ENCODE peak calls at places on chromosomes 7 and 10, in four cellular contexts. K is GM12878, E is uterus, V is NB4. H is an unnamed sample.

GRCh38 chr7:112669306-112669705 is 120.9 kb downstream of the TMEM168 start:
- DNase-seq in V (no peak), E (no peak), K (no peak), H (no peak)

GRCh38 chr7:7517661-7518236 is 17.9 kb downstream of the COL28A1 start:
- DNase-seq in K (no peak), V (no peak), E (no peak), H (no peak)

GRCh38 chr10:49649294-49649693 is 30.2 kb upstream of the C10orf53 start:
- DNase-seq in E (no peak), V (peak), K (no peak), H (no peak)

GRCh38 chr7:3738964-3739363 is 437.9 kb downstream of the SDK1 start:
- DNase-seq in K (no peak), V (no peak), E (no peak), H (no peak)

GRCh38 chr10:88949912-88950664 is 2.5 kb downstream of the ACTA2 start:
- DNase-seq in K (no peak), V (peak), E (no peak), H (no peak)

GRCh38 chr10:13536674-13537366 is 8.0 kb upstream of the BEND7 start:
- DNase-seq in K (peak), E (peak), V (peak), H (no peak)

GRCh38 chr7:141366098-141366621 is 185.1 kb upstream of the AGK start:
- DNase-seq in E (no peak), K (no peak), V (no peak), H (no peak)

GRCh38 chr10:67849331-67850011 is 11.5 kb upstream of the DNAJC12 start:
- DNase-seq in E (peak), K (peak), V (peak), H (peak)

GRCh38 chr10:598415-599170 is 90.9 kb downstream of the DIP2C start:
- DNase-seq in E (no peak), V (peak), K (no peak), H (no peak)

GRCh38 chr7:40673285-40673684 is 538.5 kb downstream of the SUGCT start:
- DNase-seq in E (no peak), K (no peak), V (peak), H (no peak)

GRCh38 chr10:108862691-108863350 is 1060.5 kb downstream of the XPNPEP1 start:
- DNase-seq in E (no peak), V (no peak), K (no peak), H (no peak)

GRCh38 chr7:46993396-46993795 is 588.5 kb downstream of the TNS3 start:
- DNase-seq in V (no peak), E (peak), K (no peak), H (no peak)

GRCh38 chr7:76281706-76282343 is 20.6 kb upstream of the HSPB1 start:
- DNase-seq in K (no peak), E (no peak), V (no peak), H (no peak)

GRCh38 chr10:71713135-71714040 is 6.2 kb downstream of the C10orf105 start:
- DNase-seq in E (peak), V (peak), K (no peak), H (peak)

GRCh38 chr10:19651549-19651948 is 164.7 kb upstream of the PLXDC2 start:
- DNase-seq in E (no peak), V (no peak), K (no peak), H (no peak)

GRCh38 chr10:11687779-11688447 is 54.3 kb upstream of the ECHDC3 start:
- DNase-seq in V (no peak), K (no peak), E (no peak), H (no peak)

GRCh38 chr7:108499575-108499974 is 26.4 kb downstream of the PNPLA8 start:
- DNase-seq in E (no peak), V (no peak), K (no peak), H (no peak)

GRCh38 chr7:51374936-51375335 is 58.3 kb upstream of the COBL start:
- DNase-seq in V (no peak), E (no peak), K (no peak), H (no peak)

GRCh38 chr7:31002256-31002655 is 38.5 kb downstream of the GHRHR start:
- DNase-seq in V (no peak), K (no peak), E (no peak), H (no peak)

GRCh38 chr7:117873056-117873932 is at the start of gene CTTNBP2:
- DNase-seq in K (no peak), V (no peak), E (peak), H (peak)

GRCh38 chr10:64093946-64094560 is 572.9 kb downstream of the REEP3 start:
- DNase-seq in K (no peak), V (no peak), E (no peak), H (no peak)

GRCh38 chr7:34603711-34604444 is 54.1 kb upstream of the NPSR1 start:
- DNase-seq in K (no peak), V (no peak), E (no peak), H (no peak)

GRCh38 chr10:75404335-75405200 is 3.0 kb upstream of the ZNF503 start:
- DNase-seq in E (peak), K (no peak), V (no peak), H (no peak)

GRCh38 chr10:13348216-13349017 is at the start of gene SEPHS1:
- DNase-seq in E (peak), K (no peak), V (peak), H (peak)

GRCh38 chr10:120115959-120116358 is 223.4 kb downstream of the SEC23IP start:
- DNase-seq in K (no peak), E (no peak), V (no peak), H (no peak)

GRCh38 chr10:8039323-8039922 is 15.1 kb upstream of the GATA3 start:
- DNase-seq in K (no peak), E (no peak), V (no peak), H (no peak)

GRCh38 chr7:30835396-30835915 is 64.2 kb downstream of the MINDY4 start:
- DNase-seq in K (no peak), E (no peak), V (no peak), H (no peak)

GRCh38 chr10:49220031-49220430 is 31.8 kb upstream of the TMEM273 start:
- DNase-seq in K (no peak), E (no peak), V (no peak), H (no peak)

GRCh38 chr7:110442386-110442837 is 648.5 kb upstream of the LRRN3 start:
- DNase-seq in K (no peak), V (peak), E (no peak), H (no peak)

GRCh38 chr10:79490400-79491081 is 21.8 kb upstream of the EIF5AL1 start:
- DNase-seq in V (no peak), K (no peak), E (peak), H (no peak)

GRCh38 chr10:71234970-71235681 is 22.8 kb downstream of the UNC5B start:
- DNase-seq in K (no peak), E (peak), V (no peak), H (peak)

GRCh38 chr10:89209718-89210117 is 2.6 kb upstream of the CH25H start:
- DNase-seq in K (no peak), E (no peak), V (no peak), H (no peak)

GRCh38 chr10:43304687-43305333 is 37.9 kb upstream of the RASGEF1A start:
- DNase-seq in K (no peak), E (peak), V (peak), H (peak)

GRCh38 chr10:69445094-69445493 is 6.2 kb upstream of the TSPAN15 start:
- DNase-seq in E (no peak), V (no peak), K (no peak), H (no peak)

DNA sequence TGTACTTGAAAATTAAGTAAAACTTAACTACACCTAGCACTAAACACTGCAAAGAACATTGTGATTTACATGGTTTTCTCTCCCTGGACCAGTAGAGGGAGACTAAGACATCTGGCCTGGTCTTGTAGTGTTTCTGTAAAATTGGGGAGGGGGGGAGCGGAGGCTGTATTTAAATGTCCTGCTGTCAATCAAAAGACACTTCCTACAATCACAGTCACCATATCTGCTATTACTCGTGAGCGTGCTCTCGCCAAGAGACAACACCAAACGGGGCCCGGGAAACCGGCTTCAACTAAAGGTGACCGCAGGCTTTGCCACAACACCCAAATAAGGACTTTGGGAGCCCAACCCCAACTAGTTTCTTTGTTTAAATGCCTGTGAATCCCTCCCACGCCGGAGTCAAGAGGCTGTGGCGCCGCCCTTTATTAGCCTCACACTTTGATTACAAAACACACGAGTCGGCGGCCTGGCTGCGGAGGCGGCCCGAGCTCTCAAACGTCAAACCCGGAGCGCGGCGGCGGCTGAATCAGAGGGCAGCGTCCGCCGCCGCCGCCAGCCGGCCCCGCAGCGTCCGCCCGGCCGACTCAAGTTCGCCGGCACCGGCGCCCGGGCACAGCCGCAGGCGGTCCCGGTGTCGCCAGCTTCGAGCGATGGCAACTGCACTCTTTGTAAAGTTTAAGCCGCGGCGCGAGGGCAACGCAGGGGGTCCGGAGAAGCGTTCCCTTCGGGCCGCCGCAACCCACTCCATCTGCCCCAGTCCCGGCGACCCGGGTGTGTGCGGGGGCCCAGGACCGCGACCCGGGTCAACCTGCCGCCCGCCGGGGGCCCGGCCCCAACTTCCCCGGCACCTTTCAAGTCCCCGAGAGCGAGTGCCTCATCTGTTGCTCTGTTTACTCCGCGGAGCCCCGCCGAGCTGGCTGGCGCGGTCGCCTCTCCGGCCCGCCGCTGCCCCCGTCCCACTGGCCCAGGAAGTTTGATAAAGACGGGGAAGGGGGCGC is 1.3 kb downstream of the KDM7A start:
- DNase-seq in K (peak), E (peak), V (peak), H (peak)
- TF ChIP-seq POLR2A in K (peak), E (peak), V (no peak), H (peak)

GRCh38 chr7:153402721-153403541 is 643.4 kb downstream of the ACTR3B start:
- DNase-seq in K (no peak), V (no peak), E (no peak), H (no peak)

GRCh38 chr7:153401795-153402720 is 642.5 kb downstream of the ACTR3B start:
- DNase-seq in V (no peak), E (no peak), K (no peak), H (no peak)

GRCh38 chr7:153399554-153399940 is 640.0 kb downstream of the ACTR3B start:
- DNase-seq in K (no peak), E (no peak), V (no peak), H (no peak)

GRCh38 chr7:153398789-153399553 is 639.4 kb downstream of the ACTR3B start:
- DNase-seq in E (no peak), V (no peak), K (no peak), H (no peak)

DNA sequence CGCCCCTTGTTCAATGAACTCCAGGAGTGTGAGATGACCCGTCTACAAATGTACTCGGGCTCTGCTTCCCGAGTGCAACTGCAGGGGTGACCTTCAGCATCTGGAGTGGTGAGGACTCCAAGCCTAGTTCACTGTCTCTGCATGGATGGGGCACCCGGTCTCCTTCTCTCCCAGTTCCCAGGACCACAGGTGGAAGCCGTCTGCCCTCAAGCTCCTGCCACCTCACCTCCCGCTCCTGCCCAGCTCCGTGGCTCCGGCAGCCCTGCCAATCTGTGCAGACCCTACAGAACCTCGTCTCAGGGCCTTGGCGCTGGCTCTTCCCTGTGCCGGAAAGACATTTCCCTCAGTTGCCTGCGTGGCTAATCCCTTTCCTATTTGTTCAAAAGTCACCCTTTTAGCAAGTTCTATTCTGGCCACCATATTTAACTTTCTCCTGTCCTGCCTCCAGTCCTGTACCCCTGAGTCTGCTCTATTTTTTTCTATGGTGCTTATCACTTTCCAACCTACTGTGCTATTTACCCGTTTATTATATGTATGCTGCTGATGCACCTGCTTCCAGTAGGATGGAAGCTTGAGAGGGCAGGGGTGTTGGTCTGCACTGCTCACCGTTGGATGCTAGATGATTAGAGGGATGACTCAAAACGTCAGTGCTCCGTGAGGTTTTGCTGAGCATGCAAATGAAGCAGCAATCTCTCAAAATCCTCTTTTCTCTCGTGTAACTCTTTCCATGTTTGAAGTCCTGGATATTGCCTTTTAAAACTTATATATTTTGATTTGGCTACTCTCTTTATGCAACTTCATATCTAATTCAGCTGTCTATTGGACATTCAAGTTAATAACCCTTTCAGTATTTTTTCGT is 641.4 kb downstream of the ACTR3B start:
- DNase-seq in E (no peak), V (no peak), K (no peak), H (no peak)
- TF ChIP-seq POLR2A in E (no peak), V (no peak), K (no peak), H (no peak)

GRCh38 chr10:100359529-100360150 is 12.6 kb downstream of the SCD start:
- DNase-seq in E (no peak), V (no peak), K (no peak), H (no peak)
- TF ChIP-seq POLR2A in E (no peak), V (no peak), K (no peak), H (no peak)

DNA sequence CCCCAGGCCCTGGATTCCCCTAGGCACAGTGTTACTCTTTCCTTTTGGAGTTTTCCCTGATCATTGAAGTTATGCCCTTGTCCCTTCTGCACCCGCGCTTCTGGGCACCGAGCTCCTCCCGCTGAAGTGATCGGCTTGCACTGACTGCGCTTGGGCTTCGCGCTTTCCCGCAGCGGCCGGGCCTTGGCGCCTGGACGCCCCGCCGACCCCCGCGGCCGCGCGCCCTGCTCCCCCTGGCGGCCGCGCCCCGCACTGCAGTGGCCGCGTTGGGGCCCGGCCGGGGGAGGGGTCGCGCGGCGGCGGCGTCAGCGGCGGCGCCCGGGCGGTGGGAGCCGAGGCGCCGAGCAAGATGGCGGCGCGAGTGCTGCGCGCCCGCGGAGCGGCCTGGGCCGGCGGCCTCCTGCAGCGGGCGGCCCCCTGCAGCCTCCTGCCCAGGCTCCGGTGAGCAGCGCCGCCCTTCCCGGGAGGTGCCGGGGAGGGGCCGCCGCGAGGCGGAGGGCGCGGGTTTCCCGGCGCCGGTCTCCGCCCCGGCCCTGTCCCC is at the start of gene NIPSNAP2:
- DNase-seq in V (peak), E (peak), K (no peak), H (peak)
- TF ChIP-seq POLR2A in V (peak), E (peak), K (peak), H (peak)

GRCh38 chr10:15342970-15343369 is 28.1 kb downstream of the FAM171A1 start:
- DNase-seq in E (no peak), V (no peak), K (no peak), H (no peak)
- TF ChIP-seq POLR2A in E (no peak), V (no peak), K (no peak), H (no peak)

GRCh38 chr10:119028900-119029612 is 458 bp upstream of the NANOS1 start:
- DNase-seq in E (peak), K (peak), V (peak), H (peak)
- TF ChIP-seq POLR2A in E (peak), K (no peak), V (no peak), H (peak)

DNA sequence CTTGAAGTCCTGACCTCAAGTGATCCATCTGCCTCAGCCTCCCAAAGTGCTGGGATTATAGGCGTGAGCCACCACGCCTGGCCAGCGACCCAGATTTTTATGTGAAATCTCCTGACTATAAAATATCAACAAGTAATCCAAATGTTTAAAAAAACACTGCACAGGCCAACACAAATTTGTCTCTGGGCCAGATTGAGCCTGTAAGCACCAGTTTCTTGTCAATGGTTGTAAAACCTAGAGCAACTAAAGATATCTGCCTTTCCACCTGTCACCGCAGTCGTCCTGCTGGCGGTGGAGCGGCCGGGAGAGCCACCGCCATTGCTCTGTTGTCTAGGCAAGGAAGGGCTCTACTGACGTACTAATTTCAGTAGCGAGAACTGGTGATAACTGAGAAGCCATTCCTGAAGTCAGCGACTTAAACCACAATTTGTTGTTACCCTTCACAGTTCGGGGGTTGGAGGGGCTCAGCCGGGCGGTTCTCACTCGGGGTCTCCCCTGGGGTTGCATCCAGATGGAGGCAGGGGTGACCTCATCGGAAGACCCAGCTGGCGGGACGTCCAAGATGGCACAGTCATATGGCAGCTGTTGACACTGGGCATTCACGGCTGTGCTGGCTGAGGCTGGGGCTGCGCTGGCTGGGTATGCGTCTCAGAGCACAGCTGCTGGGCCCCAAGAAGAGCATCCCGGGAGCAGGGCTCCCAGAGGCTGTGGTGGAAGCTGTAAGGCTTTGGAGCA is 55.2 kb upstream of the PDGFA start:
- DNase-seq in K (no peak), V (no peak), E (no peak), H (no peak)
- TF ChIP-seq POLR2A in K (no peak), V (no peak), E (no peak), H (no peak)

H was measured in gastrocnemius medialis.